ENCODE peak calls at places on chromosomes 3 and 15, in nine cellular contexts. One of them, this sample, is unnamed.

GRCh38 chr3:61912158-61912557 is 350.8 kb downstream of the PTPRG start:
- DNase-seq in mesothelial cell of epicardium: no peak
- DNase-seq in adrenal gland: no peak
- DNase-seq in K562: no peak
- DNase-seq in HL-60: no peak
- DNase-seq in A549: no peak
- DNase-seq in PC-3: no peak
- DNase-seq in endothelial cell: no peak
- DNase-seq in GM10248: peak
- DNase-seq in this sample: no peak

GRCh38 chr3:25178627-25179026 is 249.4 kb upstream of the RARB start:
- DNase-seq in mesothelial cell of epicardium: no peak
- DNase-seq in adrenal gland: no peak
- DNase-seq in K562: no peak
- DNase-seq in HL-60: no peak
- DNase-seq in A549: no peak
- DNase-seq in PC-3: no peak
- DNase-seq in endothelial cell: no peak
- DNase-seq in GM10248: no peak
- DNase-seq in this sample: no peak

GRCh38 chr15:39429898-39430357 is 151.0 kb upstream of the THBS1 start:
- DNase-seq in mesothelial cell of epicardium: no peak
- DNase-seq in adrenal gland: no peak
- DNase-seq in K562: no peak
- DNase-seq in HL-60: no peak
- DNase-seq in A549: peak
- DNase-seq in PC-3: peak
- DNase-seq in endothelial cell: no peak
- DNase-seq in GM10248: peak
- DNase-seq in this sample: no peak

GRCh38 chr3:59482684-59483083 is 432.9 kb upstream of the CFAP20DC start:
- DNase-seq in mesothelial cell of epicardium: no peak
- DNase-seq in adrenal gland: no peak
- DNase-seq in K562: no peak
- DNase-seq in HL-60: no peak
- DNase-seq in A549: no peak
- DNase-seq in PC-3: no peak
- DNase-seq in endothelial cell: no peak
- DNase-seq in GM10248: no peak
- DNase-seq in this sample: no peak

GRCh38 chr15:73799466-73799865 is 46.3 kb upstream of the INSYN1 start:
- DNase-seq in mesothelial cell of epicardium: no peak
- DNase-seq in adrenal gland: no peak
- DNase-seq in K562: no peak
- DNase-seq in HL-60: no peak
- DNase-seq in A549: peak
- DNase-seq in PC-3: no peak
- DNase-seq in endothelial cell: no peak
- DNase-seq in GM10248: no peak
- DNase-seq in this sample: no peak

GRCh38 chr3:46297658-46298423 is 55.6 kb downstream of the CCR3 start:
- DNase-seq in mesothelial cell of epicardium: no peak
- DNase-seq in adrenal gland: no peak
- DNase-seq in K562: no peak
- DNase-seq in HL-60: peak
- DNase-seq in A549: no peak
- DNase-seq in PC-3: peak
- DNase-seq in endothelial cell: no peak
- DNase-seq in GM10248: no peak
- DNase-seq in this sample: no peak

GRCh38 chr3:79406175-79406574 is 361.6 kb downstream of the ROBO1 start:
- DNase-seq in mesothelial cell of epicardium: no peak
- DNase-seq in adrenal gland: no peak
- DNase-seq in K562: no peak
- DNase-seq in HL-60: no peak
- DNase-seq in A549: no peak
- DNase-seq in PC-3: no peak
- DNase-seq in endothelial cell: no peak
- DNase-seq in GM10248: no peak
- DNase-seq in this sample: no peak

GRCh38 chr3:60584250-60584649 is 667.0 kb downstream of the FHIT start:
- DNase-seq in mesothelial cell of epicardium: no peak
- DNase-seq in adrenal gland: no peak
- DNase-seq in K562: no peak
- DNase-seq in HL-60: no peak
- DNase-seq in A549: no peak
- DNase-seq in PC-3: no peak
- DNase-seq in endothelial cell: no peak
- DNase-seq in GM10248: no peak
- DNase-seq in this sample: no peak

GRCh38 chr15:77654975-77655374 is 22.3 kb upstream of the LINGO1 start:
- DNase-seq in mesothelial cell of epicardium: no peak
- DNase-seq in adrenal gland: no peak
- DNase-seq in K562: peak
- DNase-seq in HL-60: peak
- DNase-seq in A549: peak
- DNase-seq in PC-3: peak
- DNase-seq in endothelial cell: peak
- DNase-seq in GM10248: no peak
- DNase-seq in this sample: no peak

GRCh38 chr3:159814161-159814560 is 174.5 kb upstream of the IL12A start:
- DNase-seq in mesothelial cell of epicardium: no peak
- DNase-seq in adrenal gland: no peak
- DNase-seq in K562: no peak
- DNase-seq in HL-60: no peak
- DNase-seq in A549: peak
- DNase-seq in PC-3: peak
- DNase-seq in endothelial cell: peak
- DNase-seq in GM10248: no peak
- DNase-seq in this sample: no peak

GRCh38 chr3:144810150-144810549 is 838.5 kb downstream of the DIPK2A start:
- DNase-seq in mesothelial cell of epicardium: no peak
- DNase-seq in adrenal gland: no peak
- DNase-seq in K562: no peak
- DNase-seq in HL-60: no peak
- DNase-seq in A549: no peak
- DNase-seq in PC-3: peak
- DNase-seq in endothelial cell: no peak
- DNase-seq in GM10248: peak
- DNase-seq in this sample: no peak

GRCh38 chr3:133841196-133841595 is 35.6 kb downstream of the SRPRB start:
- DNase-seq in mesothelial cell of epicardium: no peak
- DNase-seq in adrenal gland: no peak
- DNase-seq in K562: no peak
- DNase-seq in HL-60: no peak
- DNase-seq in A549: no peak
- DNase-seq in PC-3: no peak
- DNase-seq in endothelial cell: no peak
- DNase-seq in GM10248: no peak
- DNase-seq in this sample: no peak

GRCh38 chr3:177551431-177551836 is 354.2 kb upstream of the TBL1XR1 start:
- DNase-seq in mesothelial cell of epicardium: no peak
- DNase-seq in adrenal gland: no peak
- DNase-seq in K562: no peak
- DNase-seq in HL-60: no peak
- DNase-seq in A549: no peak
- DNase-seq in PC-3: no peak
- DNase-seq in endothelial cell: no peak
- DNase-seq in GM10248: no peak
- DNase-seq in this sample: no peak

GRCh38 chr15:83837946-83838571 is 184.1 kb downstream of the ADAMTSL3 start:
- DNase-seq in mesothelial cell of epicardium: no peak
- DNase-seq in adrenal gland: peak
- DNase-seq in K562: peak
- DNase-seq in HL-60: no peak
- DNase-seq in A549: peak
- DNase-seq in PC-3: peak
- DNase-seq in endothelial cell: peak
- DNase-seq in GM10248: peak
- DNase-seq in this sample: no peak

GRCh38 chr15:57364282-57365007 is 11.9 kb upstream of the CGNL1 start:
- DNase-seq in mesothelial cell of epicardium: no peak
- DNase-seq in adrenal gland: no peak
- DNase-seq in K562: no peak
- DNase-seq in HL-60: no peak
- DNase-seq in A549: no peak
- DNase-seq in PC-3: no peak
- DNase-seq in endothelial cell: peak
- DNase-seq in GM10248: no peak
- DNase-seq in this sample: no peak
- TF ChIP-seq CTCF in mesothelial cell of epicardium: no peak
- TF ChIP-seq CTCF in adrenal gland: no peak
- TF ChIP-seq CTCF in K562: peak
- TF ChIP-seq CTCF in HL-60: peak
- TF ChIP-seq CTCF in A549: no peak
- TF ChIP-seq CTCF in PC-3: no peak
- TF ChIP-seq CTCF in endothelial cell: no peak
- TF ChIP-seq CTCF in GM10248: no peak
- TF ChIP-seq CTCF in this sample: no peak

DNA sequence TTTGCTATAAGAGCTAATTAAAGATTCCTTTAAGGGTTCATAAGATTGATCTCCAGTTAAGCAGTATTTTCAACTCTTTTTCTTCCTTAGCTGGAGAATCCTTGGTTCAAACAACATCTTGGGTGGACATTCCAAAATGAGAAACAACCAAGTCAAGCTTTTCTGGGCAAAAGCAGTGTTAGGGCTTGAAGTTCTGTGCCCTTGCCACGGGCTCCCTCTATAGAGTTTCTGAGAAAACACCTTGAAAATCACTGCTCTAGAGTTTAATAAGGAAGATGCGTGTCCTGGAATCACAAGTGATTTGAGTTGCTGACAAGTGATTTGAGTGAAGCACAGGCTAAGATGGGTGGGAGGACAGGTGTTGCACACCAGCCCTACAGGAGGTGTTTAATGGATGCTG is 128.9 kb downstream of the SLCO3A1 start:
- DNase-seq in mesothelial cell of epicardium: no peak
- DNase-seq in adrenal gland: no peak
- DNase-seq in K562: no peak
- DNase-seq in HL-60: no peak
- DNase-seq in A549: peak
- DNase-seq in PC-3: peak
- DNase-seq in endothelial cell: no peak
- DNase-seq in GM10248: no peak
- DNase-seq in this sample: no peak
- TF ChIP-seq CTCF in mesothelial cell of epicardium: no peak
- TF ChIP-seq CTCF in adrenal gland: no peak
- TF ChIP-seq CTCF in K562: no peak
- TF ChIP-seq CTCF in HL-60: no peak
- TF ChIP-seq CTCF in A549: peak
- TF ChIP-seq CTCF in PC-3: peak
- TF ChIP-seq CTCF in endothelial cell: no peak
- TF ChIP-seq CTCF in GM10248: no peak
- TF ChIP-seq CTCF in this sample: no peak

GRCh38 chr3:190883973-190884832 is 21.7 kb upstream of the GMNC start:
- DNase-seq in mesothelial cell of epicardium: no peak
- DNase-seq in adrenal gland: peak
- DNase-seq in K562: peak
- DNase-seq in HL-60: no peak
- DNase-seq in A549: peak
- DNase-seq in PC-3: peak
- DNase-seq in endothelial cell: peak
- DNase-seq in GM10248: peak
- DNase-seq in this sample: no peak
- TF ChIP-seq CTCF in mesothelial cell of epicardium: peak
- TF ChIP-seq CTCF in adrenal gland: peak
- TF ChIP-seq CTCF in K562: peak
- TF ChIP-seq CTCF in HL-60: peak
- TF ChIP-seq CTCF in A549: peak
- TF ChIP-seq CTCF in PC-3: peak
- TF ChIP-seq CTCF in endothelial cell: peak
- TF ChIP-seq CTCF in GM10248: peak
- TF ChIP-seq CTCF in this sample: peak

DNA sequence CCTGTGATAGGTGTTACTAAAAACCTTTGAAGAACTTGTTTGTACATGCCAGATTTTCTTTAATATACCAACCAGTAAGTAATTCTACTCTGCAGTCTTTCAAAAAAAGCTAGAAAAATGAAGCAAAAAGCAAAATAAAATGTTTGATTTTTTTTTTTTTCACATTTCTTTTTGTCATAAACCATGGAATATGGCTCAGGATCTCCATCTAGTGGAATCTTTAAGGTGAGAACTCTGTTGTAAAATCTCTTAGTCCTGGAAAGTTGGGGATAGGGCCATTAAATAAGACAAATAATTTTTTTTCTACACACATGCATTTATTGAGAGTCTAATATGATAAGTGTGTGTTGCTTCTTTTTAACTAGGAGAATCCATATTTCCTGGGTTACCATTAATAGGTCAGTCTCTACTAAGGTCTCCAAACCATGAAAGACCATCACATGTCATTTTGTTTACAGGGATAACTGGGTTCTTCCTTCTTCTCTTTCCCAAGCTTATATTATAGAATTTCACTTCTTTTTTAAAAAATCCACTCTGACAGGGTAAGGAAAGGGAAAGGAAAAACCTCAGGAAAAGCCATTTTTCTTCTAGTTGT is 84.6 kb downstream of the SLC9A9 start:
- DNase-seq in mesothelial cell of epicardium: no peak
- DNase-seq in adrenal gland: no peak
- DNase-seq in K562: peak
- DNase-seq in HL-60: no peak
- DNase-seq in A549: peak
- DNase-seq in PC-3: peak
- DNase-seq in endothelial cell: no peak
- DNase-seq in GM10248: no peak
- DNase-seq in this sample: no peak
- TF ChIP-seq CTCF in mesothelial cell of epicardium: no peak
- TF ChIP-seq CTCF in adrenal gland: peak
- TF ChIP-seq CTCF in K562: peak
- TF ChIP-seq CTCF in HL-60: no peak
- TF ChIP-seq CTCF in A549: peak
- TF ChIP-seq CTCF in PC-3: peak
- TF ChIP-seq CTCF in endothelial cell: peak
- TF ChIP-seq CTCF in GM10248: peak
- TF ChIP-seq CTCF in this sample: no peak

GRCh38 chr3:129161860-129162271 is 1.0 kb upstream of the ISY1 start:
- DNase-seq in mesothelial cell of epicardium: no peak
- DNase-seq in adrenal gland: no peak
- DNase-seq in K562: no peak
- DNase-seq in HL-60: no peak
- DNase-seq in A549: no peak
- DNase-seq in PC-3: peak
- DNase-seq in endothelial cell: peak
- DNase-seq in GM10248: no peak
- DNase-seq in this sample: no peak
- TF ChIP-seq CTCF in mesothelial cell of epicardium: no peak
- TF ChIP-seq CTCF in adrenal gland: no peak
- TF ChIP-seq CTCF in K562: no peak
- TF ChIP-seq CTCF in HL-60: no peak
- TF ChIP-seq CTCF in A549: no peak
- TF ChIP-seq CTCF in PC-3: peak
- TF ChIP-seq CTCF in endothelial cell: peak
- TF ChIP-seq CTCF in GM10248: no peak
- TF ChIP-seq CTCF in this sample: no peak

DNA sequence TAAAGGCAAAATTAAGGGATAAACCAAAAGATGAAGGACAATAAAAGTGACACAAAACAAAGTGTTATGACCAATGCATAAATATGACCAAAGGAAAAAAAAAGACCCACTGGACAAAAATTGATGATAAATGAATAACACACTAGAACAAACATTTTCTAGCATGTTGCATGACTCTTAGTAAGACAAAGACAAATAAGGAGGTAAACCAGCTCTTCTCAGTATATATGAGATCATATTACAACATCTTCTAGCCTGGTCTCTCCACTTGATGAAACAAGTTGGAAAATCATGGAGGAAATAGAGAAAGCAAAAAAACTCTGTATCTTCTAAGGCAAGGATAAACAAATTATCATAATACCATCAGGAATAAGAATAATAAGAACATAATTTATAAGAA is 163.9 kb upstream of the GBE1 start:
- DNase-seq in mesothelial cell of epicardium: no peak
- DNase-seq in adrenal gland: no peak
- DNase-seq in K562: no peak
- DNase-seq in HL-60: no peak
- DNase-seq in A549: no peak
- DNase-seq in PC-3: peak
- DNase-seq in endothelial cell: no peak
- DNase-seq in GM10248: no peak
- DNase-seq in this sample: no peak
- TF ChIP-seq CTCF in mesothelial cell of epicardium: no peak
- TF ChIP-seq CTCF in adrenal gland: no peak
- TF ChIP-seq CTCF in K562: no peak
- TF ChIP-seq CTCF in HL-60: no peak
- TF ChIP-seq CTCF in A549: no peak
- TF ChIP-seq CTCF in PC-3: no peak
- TF ChIP-seq CTCF in endothelial cell: no peak
- TF ChIP-seq CTCF in GM10248: no peak
- TF ChIP-seq CTCF in this sample: no peak